ENCODE peak calls at places on chromosomes 5 and 9, in seven cellular contexts. One of them, this sample, is unnamed.

GRCh38 chr9:108212179-108212578 is 643.6 kb downstream of the ACTL7B start:
- DNase-seq in AG09309: no peak
- DNase-seq in mucosa of descending colon: no peak
- DNase-seq in heart right ventricle: no peak
- DNase-seq in psoas muscle: no peak
- DNase-seq in tibial nerve: no peak
- DNase-seq in A549: no peak
- DNase-seq in this sample: no peak

GRCh38 chr9:77449177-77450092 is 198.7 kb downstream of the GNA14 start:
- DNase-seq in AG09309: peak
- DNase-seq in mucosa of descending colon: no peak
- DNase-seq in heart right ventricle: no peak
- DNase-seq in psoas muscle: no peak
- DNase-seq in tibial nerve: no peak
- DNase-seq in A549: no peak
- DNase-seq in this sample: peak

GRCh38 chr9:138022756-138023393 is 145.3 kb downstream of the CACNA1B start:
- DNase-seq in AG09309: no peak
- DNase-seq in mucosa of descending colon: no peak
- DNase-seq in heart right ventricle: no peak
- DNase-seq in psoas muscle: peak
- DNase-seq in tibial nerve: no peak
- DNase-seq in A549: no peak
- DNase-seq in this sample: no peak

GRCh38 chr5:148499461-148499860 is 115.7 kb downstream of the FBXO38 start:
- DNase-seq in AG09309: no peak
- DNase-seq in mucosa of descending colon: no peak
- DNase-seq in heart right ventricle: no peak
- DNase-seq in psoas muscle: no peak
- DNase-seq in tibial nerve: no peak
- DNase-seq in A549: no peak
- DNase-seq in this sample: no peak

GRCh38 chr9:12778389-12778788 is 3.6 kb downstream of the LURAP1L start:
- DNase-seq in AG09309: no peak
- DNase-seq in mucosa of descending colon: no peak
- DNase-seq in heart right ventricle: no peak
- DNase-seq in psoas muscle: no peak
- DNase-seq in tibial nerve: no peak
- DNase-seq in A549: no peak
- DNase-seq in this sample: no peak

GRCh38 chr5:72649449-72649848 is 142.2 kb upstream of the ZNF366 start:
- DNase-seq in AG09309: no peak
- DNase-seq in mucosa of descending colon: no peak
- DNase-seq in heart right ventricle: no peak
- DNase-seq in psoas muscle: no peak
- DNase-seq in tibial nerve: no peak
- DNase-seq in A549: peak
- DNase-seq in this sample: no peak

GRCh38 chr5:138032028-138032571 is 779 bp downstream of the FAM13B start:
- DNase-seq in AG09309: no peak
- DNase-seq in mucosa of descending colon: no peak
- DNase-seq in heart right ventricle: peak
- DNase-seq in psoas muscle: peak
- DNase-seq in tibial nerve: peak
- DNase-seq in A549: no peak
- DNase-seq in this sample: no peak

GRCh38 chr5:13976867-13977479 is 32.5 kb upstream of the DNAH5 start:
- DNase-seq in AG09309: no peak
- DNase-seq in mucosa of descending colon: no peak
- DNase-seq in heart right ventricle: no peak
- DNase-seq in psoas muscle: no peak
- DNase-seq in tibial nerve: no peak
- DNase-seq in A549: peak
- DNase-seq in this sample: no peak

GRCh38 chr5:143605403-143606005 is 202.0 kb upstream of the NR3C1 start:
- DNase-seq in AG09309: no peak
- DNase-seq in mucosa of descending colon: no peak
- DNase-seq in heart right ventricle: no peak
- DNase-seq in psoas muscle: no peak
- DNase-seq in tibial nerve: peak
- DNase-seq in A549: no peak
- DNase-seq in this sample: no peak

DNA sequence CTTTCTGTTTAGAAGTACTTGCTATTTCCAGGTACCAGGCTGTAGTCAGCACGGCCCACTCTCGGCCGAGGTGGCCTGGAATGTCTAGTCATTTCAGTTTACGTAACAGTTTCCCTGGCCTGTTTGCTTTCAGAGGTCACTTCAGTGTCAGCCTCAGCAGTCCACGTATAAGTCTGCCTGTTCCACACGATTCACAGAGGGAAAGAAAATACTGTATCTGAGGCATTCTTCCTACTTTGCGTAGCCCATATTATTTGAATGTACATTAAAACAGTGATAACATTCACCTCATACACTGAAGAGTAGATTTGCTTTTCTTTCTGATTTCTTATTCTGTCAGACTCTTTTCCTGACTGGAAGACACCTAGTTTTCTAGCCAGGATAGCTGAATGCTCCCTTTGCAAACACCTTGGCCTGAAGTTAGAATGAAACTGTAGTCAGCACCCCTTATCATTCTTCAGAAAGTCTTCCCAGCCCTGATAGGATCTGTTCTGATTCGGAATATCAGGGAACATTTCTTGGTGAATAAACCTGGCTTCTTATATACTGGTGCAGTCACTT is 140.9 kb downstream of the AOPEP start:
- DNase-seq in AG09309: peak
- DNase-seq in mucosa of descending colon: peak
- DNase-seq in heart right ventricle: peak
- DNase-seq in psoas muscle: peak
- DNase-seq in tibial nerve: peak
- DNase-seq in A549: peak
- DNase-seq in this sample: no peak
- H3K4me3 ChIP-seq in AG09309: no peak
- H3K4me3 ChIP-seq in mucosa of descending colon: no peak
- H3K4me3 ChIP-seq in heart right ventricle: no peak
- H3K4me3 ChIP-seq in psoas muscle: peak
- H3K4me3 ChIP-seq in tibial nerve: no peak
- H3K4me3 ChIP-seq in A549: no peak
- H3K4me3 ChIP-seq in this sample: no peak

DNA sequence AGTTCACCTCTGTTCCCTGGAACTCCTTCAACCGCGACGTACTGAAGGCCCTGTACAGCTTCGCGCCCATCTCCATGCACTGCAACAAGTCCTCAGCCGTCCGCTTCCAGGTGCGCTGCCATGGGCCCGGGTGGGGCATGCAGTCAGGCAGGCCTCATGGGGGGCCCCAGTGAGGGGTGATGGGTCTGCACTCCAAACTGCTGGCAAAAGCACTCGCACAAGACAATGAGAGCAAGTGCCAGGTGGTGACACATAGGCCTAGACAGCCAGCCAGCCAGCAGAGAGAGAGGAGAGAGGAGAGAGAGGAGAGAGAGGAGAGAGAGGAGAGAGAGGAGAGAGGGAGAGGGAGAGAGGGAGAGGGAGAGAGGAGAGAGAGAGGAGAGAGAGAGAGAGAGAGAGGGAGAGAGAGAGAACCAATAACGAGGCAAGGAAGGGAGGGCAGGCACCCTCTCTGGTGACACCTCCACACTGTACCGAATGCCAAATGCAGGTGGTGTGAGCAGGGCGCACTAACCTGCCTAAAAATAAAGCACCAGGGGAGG is 21.0 kb downstream of the DBH start:
- DNase-seq in AG09309: no peak
- DNase-seq in mucosa of descending colon: no peak
- DNase-seq in heart right ventricle: no peak
- DNase-seq in psoas muscle: no peak
- DNase-seq in tibial nerve: no peak
- DNase-seq in A549: no peak
- DNase-seq in this sample: no peak
- H3K4me3 ChIP-seq in AG09309: no peak
- H3K4me3 ChIP-seq in mucosa of descending colon: no peak
- H3K4me3 ChIP-seq in heart right ventricle: no peak
- H3K4me3 ChIP-seq in psoas muscle: no peak
- H3K4me3 ChIP-seq in tibial nerve: no peak
- H3K4me3 ChIP-seq in A549: no peak
- H3K4me3 ChIP-seq in this sample: no peak

GRCh38 chr9:112002131-112002846 is 105.7 kb downstream of the UGCG start:
- DNase-seq in AG09309: no peak
- DNase-seq in mucosa of descending colon: no peak
- DNase-seq in heart right ventricle: no peak
- DNase-seq in psoas muscle: no peak
- DNase-seq in tibial nerve: no peak
- DNase-seq in A549: no peak
- DNase-seq in this sample: no peak

GRCh38 chr9:112002847-112003457 is 106.3 kb downstream of the UGCG start:
- DNase-seq in AG09309: no peak
- DNase-seq in mucosa of descending colon: no peak
- DNase-seq in heart right ventricle: no peak
- DNase-seq in psoas muscle: no peak
- DNase-seq in tibial nerve: no peak
- DNase-seq in A549: no peak
- DNase-seq in this sample: no peak

GRCh38 chr9:112005939-112006338 is 109.3 kb downstream of the UGCG start:
- DNase-seq in AG09309: no peak
- DNase-seq in mucosa of descending colon: no peak
- DNase-seq in heart right ventricle: no peak
- DNase-seq in psoas muscle: no peak
- DNase-seq in tibial nerve: no peak
- DNase-seq in A549: no peak
- DNase-seq in this sample: no peak

GRCh38 chr9:112000743-112001142 is 104.1 kb downstream of the UGCG start:
- DNase-seq in AG09309: no peak
- DNase-seq in mucosa of descending colon: no peak
- DNase-seq in heart right ventricle: no peak
- DNase-seq in psoas muscle: no peak
- DNase-seq in tibial nerve: no peak
- DNase-seq in A549: no peak
- DNase-seq in this sample: no peak

DNA sequence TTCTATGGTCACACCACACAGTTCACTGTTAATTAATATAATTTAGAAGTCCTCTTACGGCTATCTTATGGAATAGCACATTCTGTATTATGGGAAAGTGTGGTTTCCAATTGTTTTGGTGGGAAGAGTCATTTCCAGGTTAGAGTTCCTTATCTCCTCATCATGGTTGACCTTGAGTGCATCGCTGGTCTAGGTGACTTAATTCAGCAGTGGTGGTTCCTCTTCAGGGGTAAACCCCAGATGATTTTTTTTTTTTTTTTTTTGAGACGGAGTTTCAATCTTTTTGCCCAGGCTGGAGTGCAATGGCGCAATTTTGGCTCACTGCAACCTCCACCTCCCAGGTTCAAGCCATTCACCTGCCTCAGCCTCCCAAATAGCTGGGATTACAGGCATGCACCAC is 106.9 kb downstream of the UGCG start:
- DNase-seq in AG09309: no peak
- DNase-seq in mucosa of descending colon: no peak
- DNase-seq in heart right ventricle: no peak
- DNase-seq in psoas muscle: no peak
- DNase-seq in tibial nerve: no peak
- DNase-seq in A549: no peak
- DNase-seq in this sample: no peak
- H3K4me3 ChIP-seq in AG09309: no peak
- H3K4me3 ChIP-seq in mucosa of descending colon: no peak
- H3K4me3 ChIP-seq in heart right ventricle: no peak
- H3K4me3 ChIP-seq in psoas muscle: no peak
- H3K4me3 ChIP-seq in tibial nerve: no peak
- H3K4me3 ChIP-seq in A549: no peak
- H3K4me3 ChIP-seq in this sample: no peak

DNA sequence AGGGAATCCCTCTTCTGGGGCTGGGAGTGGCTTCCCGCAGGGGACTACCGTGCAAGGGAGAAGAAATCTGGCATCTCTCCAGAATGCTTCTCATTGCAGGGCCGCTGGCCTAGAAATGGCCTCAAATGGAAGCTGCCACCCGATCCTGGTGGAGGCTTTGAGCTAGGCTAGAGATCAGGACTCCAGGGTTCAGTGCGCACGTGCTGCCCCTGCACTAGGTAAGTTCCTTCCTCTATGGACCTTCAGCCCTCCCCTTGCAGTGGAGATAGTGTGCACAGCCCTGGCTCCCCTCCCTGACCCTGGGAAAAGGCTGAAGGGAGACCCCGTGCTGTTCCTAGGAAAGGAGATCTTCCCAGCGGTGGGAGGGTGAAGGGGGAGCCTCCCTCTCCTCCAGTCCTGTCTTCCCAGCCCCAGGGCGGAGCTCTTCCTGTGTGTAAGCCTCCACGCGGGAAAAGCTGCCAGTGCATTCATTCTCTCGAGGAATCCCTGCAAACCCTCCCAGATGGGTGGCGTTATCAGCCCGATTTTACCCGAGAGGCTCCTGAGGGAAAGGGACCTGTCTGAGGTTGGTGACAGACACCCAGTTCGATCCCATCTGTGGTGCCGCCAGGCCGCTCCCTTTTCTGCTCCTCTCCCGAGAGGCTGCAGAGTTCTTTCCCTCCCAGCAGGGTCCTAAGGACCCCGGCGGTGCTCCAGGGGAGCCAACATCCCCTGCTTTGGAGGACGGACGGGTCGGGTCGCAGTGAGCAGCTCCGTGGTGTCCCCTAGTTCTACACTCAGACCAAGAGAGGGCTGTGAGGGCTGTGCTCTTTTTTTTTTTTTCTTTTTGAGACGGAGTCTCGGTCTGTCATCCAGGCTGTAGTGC is 1.4 kb upstream of the CERCAM start:
- DNase-seq in AG09309: no peak
- DNase-seq in mucosa of descending colon: no peak
- DNase-seq in heart right ventricle: no peak
- DNase-seq in psoas muscle: no peak
- DNase-seq in tibial nerve: no peak
- DNase-seq in A549: no peak
- DNase-seq in this sample: no peak
- H3K4me3 ChIP-seq in AG09309: no peak
- H3K4me3 ChIP-seq in mucosa of descending colon: no peak
- H3K4me3 ChIP-seq in heart right ventricle: no peak
- H3K4me3 ChIP-seq in psoas muscle: peak
- H3K4me3 ChIP-seq in tibial nerve: peak
- H3K4me3 ChIP-seq in A549: peak
- H3K4me3 ChIP-seq in this sample: peak

GRCh38 chr9:132546148-132547051 is 36.0 kb upstream of the BARHL1 start:
- DNase-seq in AG09309: no peak
- DNase-seq in mucosa of descending colon: peak
- DNase-seq in heart right ventricle: peak
- DNase-seq in psoas muscle: peak
- DNase-seq in tibial nerve: no peak
- DNase-seq in A549: no peak
- DNase-seq in this sample: no peak
- H3K4me3 ChIP-seq in AG09309: no peak
- H3K4me3 ChIP-seq in mucosa of descending colon: no peak
- H3K4me3 ChIP-seq in heart right ventricle: no peak
- H3K4me3 ChIP-seq in psoas muscle: peak
- H3K4me3 ChIP-seq in tibial nerve: no peak
- H3K4me3 ChIP-seq in A549: peak
- H3K4me3 ChIP-seq in this sample: peak

GRCh38 chr5:53017383-53017782 is 28.2 kb downstream of the ITGA2 start:
- DNase-seq in AG09309: no peak
- DNase-seq in mucosa of descending colon: peak
- DNase-seq in heart right ventricle: no peak
- DNase-seq in psoas muscle: no peak
- DNase-seq in tibial nerve: no peak
- DNase-seq in A549: no peak
- DNase-seq in this sample: no peak
- H3K4me3 ChIP-seq in AG09309: no peak
- H3K4me3 ChIP-seq in mucosa of descending colon: no peak
- H3K4me3 ChIP-seq in heart right ventricle: no peak
- H3K4me3 ChIP-seq in psoas muscle: no peak
- H3K4me3 ChIP-seq in tibial nerve: no peak
- H3K4me3 ChIP-seq in A549: no peak
- H3K4me3 ChIP-seq in this sample: no peak

GRCh38 chr9:71758785-71759184 is 9.5 kb downstream of the CEMIP2 start:
- DNase-seq in AG09309: no peak
- DNase-seq in mucosa of descending colon: no peak
- DNase-seq in heart right ventricle: no peak
- DNase-seq in psoas muscle: no peak
- DNase-seq in tibial nerve: no peak
- DNase-seq in A549: peak
- DNase-seq in this sample: no peak
- H3K4me3 ChIP-seq in AG09309: no peak
- H3K4me3 ChIP-seq in mucosa of descending colon: no peak
- H3K4me3 ChIP-seq in heart right ventricle: no peak
- H3K4me3 ChIP-seq in psoas muscle: no peak
- H3K4me3 ChIP-seq in tibial nerve: no peak
- H3K4me3 ChIP-seq in A549: peak
- H3K4me3 ChIP-seq in this sample: no peak

This sample was measured in skeletal muscle cell.